ENCODE peak calls at places on chromosome 6, in ten cellular contexts. I is spleen; Y is cardiac muscle cell; F is sigmoid colon; U is CD8-positive, alpha-beta memory T cell; Q is left lung; K is bronchial epithelial cell; N is mucosa of descending colon; V is PC-3; Z is PC-9. A is an unnamed sample.

GRCh38 chr6:41342241-41342640 is 6.8 kb downstream of the NCR2 start:
- DNase-seq in Z (no peak), Q (no peak), U (no peak), I (no peak), F (no peak), K (no peak), V (no peak), N (no peak), Y (no peak), A (no peak)

GRCh38 chr6:169895926-169896761 is 144.7 kb downstream of the ERMARD start:
- DNase-seq in V (no peak), K (no peak), U (no peak), Y (no peak), Q (peak; percentile 46), Z (no peak), F (no peak), N (no peak), I (no peak), A (no peak)

GRCh38 chr6:133130863-133131262 is 110.3 kb upstream of the EYA4 start:
- DNase-seq in Z (peak; percentile 88), V (peak; percentile 95), U (no peak), K (peak; percentile 94), F (no peak), N (no peak), Q (peak; percentile 69), I (no peak), Y (peak; percentile 52), A (peak; percentile 87)

GRCh38 chr6:27753668-27754407 is 158.4 kb downstream of the OR2B2 start:
- DNase-seq in Q (peak; percentile 89), Y (peak; percentile 91), Z (peak; percentile 81), V (peak; percentile 92), U (peak; percentile 63), K (peak; percentile 79), F (peak; percentile 84), I (peak; percentile 90), N (peak; percentile 68), A (peak; percentile 65)

GRCh38 chr6:110232456-110232855 is 52.2 kb downstream of the CDC40 start:
- DNase-seq in Z (no peak), K (no peak), N (no peak), I (no peak), F (no peak), Y (peak; percentile 54), V (no peak), Q (no peak), U (no peak), A (no peak)

GRCh38 chr6:123635144-123635543 is 1.6 kb downstream of the TRDN start:
- DNase-seq in N (no peak), Q (no peak), F (no peak), Z (no peak), V (no peak), U (no peak), Y (no peak), K (no peak), I (no peak), A (no peak)

GRCh38 chr6:73236147-73236750 is 11.0 kb upstream of the KHDC1L start:
- DNase-seq in F (no peak), K (peak; percentile 97), V (peak; percentile 89), U (no peak), Y (peak; percentile 82), N (no peak), Z (no peak), Q (no peak), I (no peak), A (no peak)

GRCh38 chr6:105560611-105561066 is 157.8 kb upstream of the PREP start:
- DNase-seq in U (no peak), I (no peak), Q (no peak), V (peak; percentile 4), F (no peak), Z (no peak), Y (no peak), N (no peak), K (peak; percentile 92), A (no peak)

GRCh38 chr6:134398453-134398852 is 80.5 kb upstream of the SGK1 start:
- DNase-seq in Z (no peak), V (peak; percentile 54), I (no peak), Q (no peak), Y (no peak), F (no peak), K (peak; percentile 29), U (no peak), N (peak; percentile 16), A (no peak)

GRCh38 chr6:35474129-35474977 is 6.2 kb downstream of the RPL10A start:
- DNase-seq in V (no peak), Q (peak; percentile 47), K (no peak), U (no peak), Z (no peak), F (no peak), N (no peak), I (no peak), Y (no peak), A (no peak)
- H3K36me3 ChIP-seq in V (peaks cover 38% of the 10 kb centered on the region), Q (no peaks in the 10 kb centered on the region), K (peaks cover 32% of the 10 kb centered on the region), U (peaks cover 25% of the 10 kb centered on the region), Z (peaks cover 30% of the 10 kb centered on the region), F (peaks cover 61% of the 10 kb centered on the region), N (peaks cover 3% of the 10 kb centered on the region), I (peaks cover 62% of the 10 kb centered on the region), Y (peaks cover 37% of the 10 kb centered on the region), A (peaks cover 3% of the 10 kb centered on the region)

DNA sequence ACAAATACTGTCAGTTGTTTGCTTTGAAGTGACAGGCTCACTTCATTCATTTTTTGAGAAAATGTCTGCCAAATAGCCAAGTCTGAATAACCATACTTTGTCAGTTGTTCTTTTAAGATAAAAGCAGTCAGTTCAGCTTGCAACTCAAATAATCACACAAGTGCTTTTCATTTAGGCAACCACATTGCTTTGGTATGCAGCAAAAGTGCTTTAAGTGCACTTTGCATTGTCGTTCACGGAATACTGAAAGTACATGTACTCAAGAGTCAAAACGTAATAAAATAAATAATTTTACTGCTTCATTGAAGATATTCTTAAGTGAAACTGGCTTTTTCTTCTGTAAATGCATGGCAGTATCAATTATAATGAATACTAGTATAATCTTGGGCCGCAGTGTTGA is 107.2 kb downstream of the MMS22L start:
- DNase-seq in N (no peak), F (no peak), I (no peak), K (peak; percentile 7), Z (no peak), V (no peak), Y (no peak), U (no peak), Q (no peak), A (no peak)
- H3K36me3 ChIP-seq in N (no peaks in the 10 kb centered on the region), F (no peaks in the 10 kb centered on the region), I (peaks cover 46% of the 10 kb centered on the region), K (no peaks in the 10 kb centered on the region), Z (no peaks in the 10 kb centered on the region), V (peaks cover 5% of the 10 kb centered on the region), Y (no peaks in the 10 kb centered on the region), U (no peaks in the 10 kb centered on the region), Q (no peaks in the 10 kb centered on the region), A (no peaks in the 10 kb centered on the region)

GRCh38 chr6:159754959-159755914 is 6.6 kb upstream of the ACAT2 start:
- DNase-seq in Q (no peak), Y (no peak), K (no peak), V (no peak), U (no peak), N (no peak), I (no peak), F (no peak), Z (no peak), A (no peak)

GRCh38 chr6:159746759-159747158 is 15.1 kb upstream of the ACAT2 start:
- DNase-seq in Z (no peak), I (no peak), Q (no peak), V (no peak), F (no peak), N (no peak), K (no peak), U (no peak), Y (no peak), A (no peak)

GRCh38 chr6:159753081-159753872 is 8.6 kb upstream of the ACAT2 start:
- DNase-seq in K (no peak), V (no peak), N (no peak), Y (no peak), U (no peak), F (no peak), Q (no peak), Z (no peak), I (no peak), A (no peak)

GRCh38 chr6:159754401-159754800 is 7.4 kb upstream of the ACAT2 start:
- DNase-seq in V (no peak), K (no peak), N (no peak), Q (no peak), Z (no peak), Y (no peak), U (no peak), I (no peak), F (no peak), A (no peak)

GRCh38 chr6:159751448-159751847 is 10.4 kb upstream of the ACAT2 start:
- DNase-seq in I (no peak), F (no peak), N (no peak), Y (no peak), V (no peak), U (no peak), Q (no peak), Z (no peak), K (no peak), A (no peak)
- H3K36me3 ChIP-seq in I (peaks cover 99% of the 10 kb centered on the region), F (peaks cover 55% of the 10 kb centered on the region), N (peaks cover 6% of the 10 kb centered on the region), Y (peaks cover 85% of the 10 kb centered on the region), V (peaks cover 66% of the 10 kb centered on the region), U (peaks cover 49% of the 10 kb centered on the region), Q (no peaks in the 10 kb centered on the region), Z (peaks cover 36% of the 10 kb centered on the region), K (peaks cover 11% of the 10 kb centered on the region), A (peaks cover 3% of the 10 kb centered on the region)

GRCh38 chr6:43503443-43503842 is 6.7 kb downstream of the LRRC73 start:
- DNase-seq in Q (no peak), V (no peak), F (no peak), K (no peak), N (no peak), I (no peak), U (no peak), Y (no peak), Z (no peak), A (no peak)
- H3K36me3 ChIP-seq in Q (peaks cover 3% of the 10 kb centered on the region), V (peaks cover 14% of the 10 kb centered on the region), F (peaks cover 62% of the 10 kb centered on the region), K (peaks cover 36% of the 10 kb centered on the region), N (no peaks in the 10 kb centered on the region), I (peaks cover 73% of the 10 kb centered on the region), U (peaks cover 34% of the 10 kb centered on the region), Y (peaks cover 36% of the 10 kb centered on the region), Z (peaks cover 15% of the 10 kb centered on the region), A (peaks cover 3% of the 10 kb centered on the region)

DNA sequence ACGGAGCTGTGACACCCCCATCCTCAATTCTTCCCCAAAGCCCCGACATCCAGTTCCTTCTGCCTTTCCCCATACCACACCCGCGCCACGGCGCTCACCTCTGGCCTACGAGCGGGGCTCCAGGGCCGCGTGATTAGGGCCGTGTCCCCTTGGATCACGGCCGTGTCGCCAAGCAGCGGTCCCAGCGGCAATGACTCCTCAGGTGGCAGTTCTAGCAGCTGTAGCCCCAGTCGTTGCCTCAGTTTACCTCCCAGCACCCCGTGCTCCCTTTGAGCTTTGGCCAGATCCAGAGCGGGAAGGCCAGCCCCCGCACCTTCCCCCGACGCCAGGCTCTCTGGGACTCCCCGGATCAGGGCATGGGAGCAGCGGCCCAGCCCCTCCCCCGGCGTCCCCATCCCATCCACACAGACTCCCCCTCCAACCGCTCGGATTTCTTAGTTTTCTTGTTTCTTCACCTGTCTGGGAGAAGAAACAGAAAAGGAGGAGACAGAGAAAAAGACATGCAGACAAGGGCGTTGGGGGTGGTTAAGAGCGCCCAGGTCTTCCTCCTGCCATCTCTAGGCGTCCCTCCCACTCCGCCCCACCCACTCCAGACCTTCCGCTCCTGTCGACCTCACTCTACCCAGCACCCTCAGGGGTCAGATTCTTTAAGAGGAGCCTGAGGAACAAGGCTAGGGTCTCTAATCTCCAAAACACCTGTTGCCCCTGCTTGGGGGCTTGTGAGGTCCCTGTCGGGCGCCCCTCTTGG is at the start of gene DDAH2:
- DNase-seq in I (peak; percentile 86), Q (peak; percentile 81), U (no peak), K (no peak), V (no peak), Y (no peak), F (no peak), Z (no peak), N (peak; percentile 42), A (no peak)
- H3K36me3 ChIP-seq in I (peaks cover 51% of the 10 kb centered on the region), Q (peaks cover 4% of the 10 kb centered on the region), U (peaks cover 24% of the 10 kb centered on the region), K (peaks cover 21% of the 10 kb centered on the region), V (peaks cover 30% of the 10 kb centered on the region), Y (peaks cover 33% of the 10 kb centered on the region), F (peaks cover 36% of the 10 kb centered on the region), Z (peaks cover 33% of the 10 kb centered on the region), N (peaks cover 7% of the 10 kb centered on the region), A (peaks cover 1% of the 10 kb centered on the region)

A was measured in kidney epithelial cell.